ENCODE peak calls at places on chromosomes 2 and 18, in five cellular contexts. I, T, N, O and Z are unnamed samples.

GRCh38 chr2:212892193-212892592 is 259.2 kb downstream of the IKZF2 start:
- DNase-seq in I (no peak), T (peak; percentile 55), N (no peak), O (no peak), Z (no peak)

GRCh38 chr2:133495226-133495625 is 73.0 kb downstream of the NCKAP5 start:
- DNase-seq in I (no peak), T (no peak), N (no peak), O (no peak), Z (no peak)

GRCh38 chr2:126707941-126708340 is 52.0 kb downstream of the GYPC start:
- DNase-seq in I (no peak), T (no peak), N (no peak), O (no peak), Z (no peak)

GRCh38 chr2:238505119-238505891 is 78.6 kb downstream of the ASB1 start:
- DNase-seq in I (no peak), T (no peak), N (no peak), O (no peak), Z (no peak)

GRCh38 chr2:127763776-127764175 is 47.2 kb downstream of the WDR33 start:
- DNase-seq in I (no peak), T (no peak), N (no peak), O (no peak), Z (no peak)

GRCh38 chr2:145221511-145221910 is 701.6 kb upstream of the ZEB2 start:
- DNase-seq in I (no peak), T (no peak), N (no peak), O (no peak), Z (no peak)

GRCh38 chr2:142586693-142587432 is 290.6 kb upstream of the KYNU start:
- DNase-seq in I (no peak), T (no peak), N (no peak), O (no peak), Z (no peak)

GRCh38 chr2:216666461-216667233 is 28.7 kb downstream of the IGFBP5 start:
- DNase-seq in I (peak; percentile 78), T (peak; percentile 55), N (peak; percentile 75), O (peak; percentile 77), Z (peak; percentile 77)

GRCh38 chr18:35264409-35264808 is 23.6 kb downstream of the ZNF397 start:
- DNase-seq in I (no peak), T (no peak), N (no peak), O (no peak), Z (no peak)

GRCh38 chr2:70301344-70302194 is at the start of gene FAM136A:
- DNase-seq in I (peak; percentile 73), T (peak; percentile 59), N (peak; percentile 78), O (peak; percentile 85), Z (peak; percentile 89)
- TF ChIP-seq POLR2A in I (no peak), T (peak; percentile 91), N (no peak), O (peak; percentile 37), Z (peak; percentile 58)

GRCh38 chr18:8990276-8991031 is 112.0 kb upstream of the NDUFV2 start:
- DNase-seq in I (no peak), T (no peak), N (no peak), O (peak; percentile 78), Z (no peak)
- TF ChIP-seq POLR2A in I (no peak), T (no peak), N (no peak), O (no peak), Z (no peak)

GRCh38 chr18:74596959-74597661 is 560 bp upstream of the ZNF407 start:
- DNase-seq in I (peak; percentile 37), T (no peak), N (peak; percentile 63), O (peak; percentile 63), Z (peak; percentile 91)

GRCh38 chr18:74597662-74598349 is at the start of gene ZNF407:
- DNase-seq in I (peak; percentile 87), T (peak; percentile 86), N (peak; percentile 89), O (peak; percentile 86), Z (peak; percentile 95)

GRCh38 chr18:74604366-74604765 is 6.7 kb downstream of the ZNF407 start:
- DNase-seq in I (no peak), T (no peak), N (no peak), O (no peak), Z (no peak)

GRCh38 chr18:74595425-74595824 is 2.2 kb upstream of the ZNF407 start:
- DNase-seq in I (no peak), T (no peak), N (no peak), O (no peak), Z (peak; percentile 25)

DNA sequence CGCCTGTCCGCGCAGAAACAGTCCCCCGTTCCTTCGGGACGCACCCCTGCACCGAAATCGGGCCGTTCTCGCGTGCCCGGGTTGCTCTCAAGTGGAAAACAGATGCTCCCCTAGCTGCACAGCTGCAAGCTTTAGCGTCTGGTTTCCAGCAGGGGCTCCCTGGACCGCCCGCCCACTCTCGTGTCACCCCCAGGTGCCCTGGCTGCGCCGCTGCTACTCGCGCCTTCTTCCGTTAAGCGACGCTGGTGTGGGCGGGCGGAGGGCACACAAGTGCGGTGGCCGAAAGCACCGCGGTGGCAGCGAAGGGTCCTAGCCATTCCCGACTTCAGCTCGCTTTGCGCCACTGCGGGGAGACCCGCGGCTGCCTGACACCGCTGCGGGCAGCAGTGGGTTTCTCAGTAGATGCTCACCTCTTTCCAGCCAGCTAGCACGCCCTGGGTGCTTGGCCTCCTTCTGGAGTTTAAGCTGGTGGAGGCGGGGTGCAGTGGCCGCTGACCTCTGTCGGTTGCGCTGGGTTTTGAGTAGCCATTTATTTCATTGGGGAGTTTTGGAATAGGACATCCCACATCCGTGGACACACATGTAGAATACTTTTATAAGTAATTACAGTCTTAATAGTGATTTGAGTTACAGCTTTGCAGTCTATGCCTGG is 806 bp downstream of the ZNF407 start:
- DNase-seq in I (peak; percentile 24), T (peak; percentile 27), N (peak; percentile 34), O (peak; percentile 50), Z (peak; percentile 84)
- TF ChIP-seq POLR2A in I (no peak), T (peak; percentile 6), N (no peak), O (no peak), Z (no peak)

DNA sequence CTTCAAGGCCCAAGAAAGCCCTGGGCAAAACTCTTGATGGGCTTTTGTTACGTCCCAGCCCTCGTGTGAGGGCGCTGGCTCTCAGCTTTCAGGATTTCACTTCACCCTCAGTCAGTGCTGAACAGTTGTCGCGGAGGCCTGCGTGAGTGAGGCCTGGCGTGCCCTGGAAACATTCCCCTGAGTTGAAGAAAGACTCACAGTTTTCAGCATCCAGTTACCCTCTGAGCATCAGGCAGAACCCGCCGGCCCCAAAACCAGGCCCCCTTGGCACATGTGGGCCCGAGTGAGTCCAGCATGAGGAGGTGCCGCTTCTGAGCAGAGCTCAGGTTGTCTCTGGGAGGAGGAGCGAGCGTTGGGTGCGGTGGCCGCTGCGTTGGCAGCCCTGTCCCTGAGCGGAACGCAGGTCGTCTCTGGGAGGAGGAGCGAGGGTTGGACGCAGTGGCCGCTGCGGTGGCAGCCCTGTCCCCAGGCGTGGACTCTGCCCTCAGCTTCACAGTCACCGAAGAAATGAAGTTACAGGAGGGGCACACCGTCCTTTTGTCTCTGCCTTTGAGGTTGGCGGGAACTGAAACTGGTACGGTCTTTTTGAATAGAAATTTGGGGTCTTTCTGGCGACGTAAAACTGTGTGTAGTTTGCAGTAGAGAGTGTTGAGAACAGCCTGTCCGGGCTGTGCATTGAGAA is at the start of gene NEU4:
- DNase-seq in I (no peak), T (no peak), N (no peak), O (no peak), Z (no peak)
- TF ChIP-seq POLR2A in I (no peak), T (no peak), N (no peak), O (no peak), Z (no peak)

GRCh38 chr2:219498280-219499057 is at the start of gene GMPPA:
- DNase-seq in I (peak; percentile 99), T (peak; percentile 99), N (peak; percentile 99), O (peak; percentile 97), Z (peak; percentile 97)

GRCh38 chr2:219499058-219499307 is 292 bp downstream of the GMPPA start:
- DNase-seq in I (no peak), T (no peak), N (no peak), O (no peak), Z (no peak)

GRCh38 chr2:219496247-219496646 is 2.4 kb upstream of the GMPPA start:
- DNase-seq in I (no peak), T (no peak), N (peak; percentile 33), O (no peak), Z (no peak)

GRCh38 chr2:219496781-219497494 is 1.8 kb upstream of the GMPPA start:
- DNase-seq in I (no peak), T (no peak), N (peak; percentile 52), O (no peak), Z (peak; percentile 48)

DNA sequence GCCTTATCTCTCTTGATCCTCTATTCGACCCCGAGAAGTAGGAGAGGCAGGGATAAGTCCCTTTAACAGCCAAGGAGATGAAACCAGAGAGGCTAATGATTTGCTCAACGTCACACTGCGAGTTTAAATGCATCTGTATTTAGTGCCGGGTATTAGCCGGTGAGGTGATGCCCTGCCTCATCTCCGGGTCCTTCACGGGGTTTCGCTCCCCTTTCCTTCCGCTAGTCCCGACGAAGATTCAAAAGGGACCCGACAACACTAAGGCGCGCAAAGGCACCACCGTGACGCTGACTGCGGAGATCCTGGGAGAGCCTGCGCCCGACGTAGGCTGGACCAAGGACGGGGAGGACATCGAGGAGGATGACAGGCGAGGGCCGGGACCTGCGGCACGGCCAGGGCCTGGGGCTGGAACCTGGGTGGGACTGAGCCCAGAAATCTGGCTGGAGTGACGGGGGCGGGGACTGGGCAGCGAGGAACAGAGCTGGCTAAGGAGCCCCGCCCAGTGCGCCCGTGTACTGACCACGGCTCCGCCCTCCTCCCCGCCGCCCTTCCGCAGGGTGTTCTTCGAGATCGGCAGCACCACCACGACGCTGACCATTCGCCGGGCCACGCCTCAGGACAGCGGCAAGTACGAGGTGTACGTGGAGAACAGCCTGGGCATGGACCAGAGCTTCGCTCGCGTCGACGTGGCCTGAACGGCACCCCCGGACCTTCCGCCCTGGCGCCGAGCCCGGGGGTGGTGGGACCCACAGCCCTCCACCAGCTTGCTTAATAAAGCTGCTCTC is 1.0 kb upstream of the GMPPA start:
- DNase-seq in I (peak; percentile 86), T (peak; percentile 56), N (peak; percentile 94), O (peak; percentile 89), Z (peak; percentile 78)
- TF ChIP-seq POLR2A in I (no peak), T (peak; percentile 8), N (peak; percentile 74), O (peak; percentile 65), Z (no peak)

GRCh38 chr2:49971453-49971852 is 817.1 kb upstream of the FSHR start:
- DNase-seq in I (no peak), T (no peak), N (no peak), O (no peak), Z (no peak)

GRCh38 chr2:49972699-49973098 is 818.4 kb upstream of the FSHR start:
- DNase-seq in I (no peak), T (no peak), N (no peak), O (no peak), Z (no peak)

GRCh38 chr2:49978341-49978740 is 824.0 kb upstream of the FSHR start:
- DNase-seq in I (no peak), T (no peak), N (no peak), O (no peak), Z (no peak)

GRCh38 chr2:49973917-49974368 is 819.6 kb upstream of the FSHR start:
- DNase-seq in I (peak; percentile 22), T (no peak), N (peak; percentile 17), O (peak; percentile 31), Z (peak; percentile 2)
- TF ChIP-seq POLR2A in I (no peak), T (no peak), N (no peak), O (no peak), Z (no peak)

GRCh38 chr2:121596221-121597080 is 52.8 kb downstream of the CLASP1 start:
- DNase-seq in I (peak; percentile 34), T (peak; percentile 33), N (no peak), O (peak; percentile 39), Z (peak; percentile 81)
- TF ChIP-seq POLR2A in I (no peak), T (no peak), N (no peak), O (no peak), Z (peak; percentile 51)